ENCODE peak calls at places on chromosomes 1 and 21, in four cellular contexts. B, A, U and M are unnamed samples.
A peak's percentile ranks its signal among the peaks of the same experiment; 100 is the strongest.

GRCh38 chr1:7265771-7266371 is 480.6 kb downstream of the CAMTA1 start:
- DNase-seq in B (no peak), A (no peak), U (no peak), M (peak; percentile 81)

GRCh38 chr21:35014302-35015044 is 34.6 kb downstream of the RUNX1 start:
- DNase-seq in B (no peak), A (no peak), U (no peak), M (peak; percentile 51)

GRCh38 chr1:9687876-9688582 is 36.5 kb downstream of the PIK3CD start:
- DNase-seq in B (peak; percentile 51), A (peak; percentile 51), U (no peak), M (no peak)

GRCh38 chr1:30782361-30783243 is 25.0 kb upstream of the LAPTM5 start:
- DNase-seq in B (peak; percentile 82), A (peak; percentile 84), U (peak; percentile 60), M (peak; percentile 92)

GRCh38 chr21:15140321-15141019 is 75.7 kb upstream of the NRIP1 start:
- DNase-seq in B (no peak), A (peak; percentile 31), U (no peak), M (no peak)

GRCh38 chr1:52911541-52911940 is 10.0 kb downstream of the ECHDC2 start:
- DNase-seq in B (no peak), A (no peak), U (no peak), M (no peak)

GRCh38 chr1:162854245-162854860 is 6.6 kb downstream of the CCDC190 start:
- DNase-seq in B (peak; percentile 60), A (peak; percentile 69), U (peak; percentile 33), M (no peak)

GRCh38 chr1:179091691-179092165 is 9.9 kb downstream of the TOR3A start:
- DNase-seq in B (no peak), A (no peak), U (no peak), M (no peak)

GRCh38 chr1:89939059-89939570 is 55.8 kb upstream of the ZNF326 start:
- DNase-seq in B (no peak), A (no peak), U (no peak), M (no peak)

GRCh38 chr21:37365657-37366487 is 701 bp upstream of the DYRK1A start:
- DNase-seq in B (peak; percentile 76), A (peak; percentile 77), U (no peak), M (peak; percentile 90)

GRCh38 chr1:229487181-229487580 is 21.0 kb downstream of the NUP133 start:
- DNase-seq in B (no peak), A (no peak), U (no peak), M (no peak)

GRCh38 chr1:203768158-203768725 is 3.3 kb downstream of the LAX1 start:
- DNase-seq in B (no peak), A (no peak), U (no peak), M (no peak)

GRCh38 chr1:209653915-209654351 is 1.7 kb upstream of the LAMB3 start:
- DNase-seq in B (no peak), A (no peak), U (no peak), M (no peak)

GRCh38 chr1:16208270-16208987 is 4.0 kb downstream of the ARHGEF19 start:
- DNase-seq in B (no peak), A (no peak), U (no peak), M (no peak)

GRCh38 chr1:31102501-31102950 is 37.0 kb upstream of the PUM1 start:
- DNase-seq in B (no peak), A (no peak), U (no peak), M (no peak)

GRCh38 chr1:31421404-31422040 is 8.5 kb downstream of the SERINC2 start:
- DNase-seq in B (peak; percentile 65), A (peak; percentile 51), U (no peak), M (no peak)

GRCh38 chr1:34762474-34763141 is 3.1 kb downstream of the GJB4 start:
- DNase-seq in B (no peak), A (no peak), U (no peak), M (no peak)

GRCh38 chr21:24046816-24047443 is 1560.4 kb downstream of the MRPL39 start:
- DNase-seq in B (no peak), A (no peak), U (no peak), M (no peak)

GRCh38 chr1:202288177-202288576 is 53.6 kb downstream of the UBE2T start:
- DNase-seq in B (no peak), A (no peak), U (no peak), M (no peak)

GRCh38 chr1:7106442-7107108 is 321.3 kb downstream of the CAMTA1 start:
- DNase-seq in B (no peak), A (no peak), U (no peak), M (no peak)

GRCh38 chr1:96060621-96061020 is 661.0 kb upstream of the PTBP2 start:
- DNase-seq in B (peak; percentile 56), A (no peak), U (no peak), M (no peak)

GRCh38 chr1:54475357-54476230 is 69.4 kb upstream of the SSBP3 start:
- DNase-seq in B (peak; percentile 70), A (peak; percentile 59), U (no peak), M (no peak)

GRCh38 chr1:156499194-156499702 is 1.3 kb downstream of the MEF2D start:
- DNase-seq in B (no peak), A (no peak), U (no peak), M (no peak)

GRCh38 chr1:159845751-159846531 is 16.5 kb downstream of the VSIG8 start:
- DNase-seq in B (no peak), A (no peak), U (no peak), M (no peak)

GRCh38 chr1:208238710-208239517 is 5.3 kb downstream of the PLXNA2 start:
- DNase-seq in B (peak; percentile 51), A (no peak), U (no peak), M (no peak)

GRCh38 chr21:38386967-38387366 is 111.3 kb downstream of the ERG start:
- DNase-seq in B (no peak), A (no peak), U (no peak), M (no peak)

GRCh38 chr1:236854602-236854978 is 59.5 kb downstream of the MTR start:
- DNase-seq in B (no peak), A (no peak), U (no peak), M (no peak)

GRCh38 chr1:118075116-118075515 is 109.9 kb downstream of the SPAG17 start:
- DNase-seq in B (no peak), A (no peak), U (no peak), M (no peak)

GRCh38 chr1:32622806-32623694 is 27.3 kb downstream of the ZBTB8OS start:
- DNase-seq in B (no peak), A (no peak), U (no peak), M (no peak)

GRCh38 chr21:31457675-31458074 is 113.6 kb upstream of the TIAM1 start:
- DNase-seq in B (peak; percentile 41), A (no peak), U (no peak), M (no peak)
- TF ChIP-seq CTCF in B (peak; percentile 11), A (peak; percentile 18), U (no peak), M (no peak)

DNA sequence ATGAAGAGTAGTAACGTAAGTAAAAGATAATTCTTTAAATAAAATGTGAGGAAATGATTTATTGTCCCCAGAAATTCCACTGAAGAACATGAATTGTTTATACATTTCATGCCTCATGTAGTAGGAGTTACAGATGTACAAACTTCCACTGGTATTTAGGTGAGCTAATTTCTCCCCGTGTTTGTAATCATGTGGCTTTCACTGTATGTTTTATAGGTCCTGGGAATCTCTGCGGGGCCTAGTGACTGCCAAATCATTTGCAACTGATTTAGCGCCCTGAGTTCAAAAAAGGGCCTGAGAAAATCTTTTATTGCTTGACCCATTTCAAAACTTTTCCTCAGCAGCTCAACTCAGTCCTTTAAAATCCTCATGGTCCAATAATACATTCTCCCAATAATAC is 30.5 kb upstream of the FASLG start:
- DNase-seq in B (no peak), A (no peak), U (no peak), M (no peak)
- TF ChIP-seq CTCF in B (no peak), A (no peak), U (no peak), M (no peak)

DNA sequence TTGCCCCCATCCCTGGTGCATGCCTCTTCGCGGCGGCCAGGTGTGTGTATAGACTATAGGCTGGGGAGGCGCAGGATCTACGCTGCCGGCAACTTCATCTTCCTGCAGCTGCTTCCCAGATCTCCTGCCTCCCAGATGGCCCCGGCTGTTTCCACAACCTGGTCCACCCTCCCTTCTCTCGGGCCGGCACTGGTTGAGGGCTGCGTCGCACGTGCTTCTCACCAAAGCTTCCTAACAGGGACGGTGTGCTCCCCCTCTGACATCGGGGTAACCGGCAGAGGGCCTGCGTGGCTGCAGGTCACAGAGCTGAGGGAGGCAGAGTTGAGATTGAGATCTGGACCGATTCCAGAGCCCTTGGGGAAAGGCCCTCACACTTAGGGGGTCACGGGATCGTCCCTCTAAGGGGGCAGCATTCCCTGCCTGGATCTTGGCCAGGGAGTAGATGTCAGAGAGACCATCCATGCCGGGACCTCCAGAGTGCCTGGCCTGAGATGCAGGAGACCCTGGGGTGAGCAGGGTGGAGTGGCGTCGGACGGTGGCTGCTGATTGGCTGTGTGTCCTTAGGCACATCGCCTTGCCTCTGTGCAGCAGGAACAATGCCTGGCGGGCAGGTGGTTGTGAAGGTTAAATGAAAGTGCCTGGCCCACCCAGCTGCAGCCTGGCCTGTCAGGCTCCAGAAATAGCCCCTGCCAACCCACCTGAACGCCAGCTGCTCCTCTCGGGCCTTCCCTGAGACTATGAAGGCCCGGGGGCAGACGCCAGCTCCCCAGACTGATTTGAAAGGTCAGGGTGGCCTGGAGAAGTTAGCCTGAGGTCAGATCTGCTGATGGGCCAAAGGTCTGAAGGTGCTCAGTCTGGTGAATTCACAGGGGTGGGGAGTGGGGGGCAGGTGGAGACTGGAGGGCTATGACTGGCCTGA is 6.1 kb upstream of the MASP2 start:
- DNase-seq in B (no peak), A (no peak), U (no peak), M (no peak)
- TF ChIP-seq CTCF in B (no peak), A (no peak), U (no peak), M (no peak)

DNA sequence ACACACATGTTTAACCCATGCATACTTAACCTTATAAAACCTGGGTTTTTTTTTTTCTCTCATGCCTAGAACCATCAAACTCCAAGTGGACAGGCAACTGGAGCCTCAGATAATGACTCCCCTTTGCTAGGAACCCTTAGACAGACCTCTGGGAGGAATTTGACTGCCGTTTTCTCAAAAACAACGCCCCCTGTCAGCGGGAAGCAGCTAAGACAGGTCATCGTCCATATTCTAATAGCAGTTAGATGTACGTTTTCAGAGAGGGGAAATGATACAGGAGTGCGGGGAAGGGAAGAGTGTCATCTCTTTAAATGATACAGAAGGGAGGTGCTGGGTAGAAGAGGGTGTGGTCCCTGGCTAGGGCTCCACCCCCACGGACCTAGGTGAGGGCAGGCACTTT is 34.7 kb downstream of the LRRC3 start:
- DNase-seq in B (no peak), A (no peak), U (no peak), M (no peak)
- TF ChIP-seq CTCF in B (peak; percentile 51), A (no peak), U (no peak), M (no peak)

GRCh38 chr1:42931108-42931539 is 27.5 kb downstream of the SLC2A1 start:
- DNase-seq in B (peak; percentile 58), A (peak; percentile 34), U (no peak), M (no peak)
- TF ChIP-seq CTCF in B (peak; percentile 62), A (peak; percentile 50), U (no peak), M (peak; percentile 62)